ENCODE peak calls at places on chromosome 18, in eight cellular contexts. One of them, this sample, is unnamed.

GRCh38 chr18:59268722-59269562 is 4.3 kb downstream of the RAX start:
- DNase-seq in NCI-H524: no peak
- DNase-seq in Kasumi-1: no peak
- DNase-seq in progenitor cell of endocrine pancreas: peak
- DNase-seq in NCI-H1105 treated with DMSO at 0.1 percent for 48 hours: peak
- DNase-seq in T-helper 1 cell: no peak
- DNase-seq in NCI-H510A treated with DMSO at 0.1 percent for 48 hours: peak
- DNase-seq in A673: peak
- DNase-seq in this sample: peak

GRCh38 chr18:3103576-3103975 is 90.6 kb upstream of the LPIN2 start:
- DNase-seq in NCI-H524: peak
- DNase-seq in A673: peak
- DNase-seq in T-helper 1 cell: no peak
- DNase-seq in progenitor cell of endocrine pancreas: no peak
- DNase-seq in NCI-H510A treated with DMSO at 0.1 percent for 48 hours: no peak
- DNase-seq in NCI-H1105 treated with DMSO at 0.1 percent for 48 hours: no peak
- DNase-seq in Kasumi-1: no peak
- DNase-seq in this sample: peak

GRCh38 chr18:14927701-14928100 is 179.7 kb downstream of the ANKRD30B start:
- DNase-seq in NCI-H510A treated with DMSO at 0.1 percent for 48 hours: no peak
- DNase-seq in Kasumi-1: no peak
- DNase-seq in NCI-H1105 treated with DMSO at 0.1 percent for 48 hours: no peak
- DNase-seq in NCI-H524: no peak
- DNase-seq in progenitor cell of endocrine pancreas: no peak
- DNase-seq in T-helper 1 cell: no peak
- DNase-seq in A673: no peak
- DNase-seq in this sample: no peak

GRCh38 chr18:62425465-62426190 is 97.2 kb upstream of the ZCCHC2 start:
- DNase-seq in NCI-H510A treated with DMSO at 0.1 percent for 48 hours: peak
- DNase-seq in Kasumi-1: peak
- DNase-seq in NCI-H524: peak
- DNase-seq in NCI-H1105 treated with DMSO at 0.1 percent for 48 hours: peak
- DNase-seq in progenitor cell of endocrine pancreas: peak
- DNase-seq in A673: peak
- DNase-seq in T-helper 1 cell: no peak
- DNase-seq in this sample: peak

GRCh38 chr18:2903006-2903405 is 56.2 kb downstream of the EMILIN2 start:
- DNase-seq in NCI-H510A treated with DMSO at 0.1 percent for 48 hours: no peak
- DNase-seq in progenitor cell of endocrine pancreas: no peak
- DNase-seq in A673: peak
- DNase-seq in NCI-H524: no peak
- DNase-seq in T-helper 1 cell: no peak
- DNase-seq in Kasumi-1: peak
- DNase-seq in NCI-H1105 treated with DMSO at 0.1 percent for 48 hours: no peak
- DNase-seq in this sample: no peak

GRCh38 chr18:23668731-23669130 is 6.0 kb upstream of the ANKRD29 start:
- DNase-seq in A673: peak
- DNase-seq in NCI-H524: no peak
- DNase-seq in Kasumi-1: no peak
- DNase-seq in progenitor cell of endocrine pancreas: no peak
- DNase-seq in NCI-H510A treated with DMSO at 0.1 percent for 48 hours: no peak
- DNase-seq in T-helper 1 cell: no peak
- DNase-seq in NCI-H1105 treated with DMSO at 0.1 percent for 48 hours: no peak
- DNase-seq in this sample: no peak

GRCh38 chr18:10095356-10095755 is 181.5 kb downstream of the VAPA start:
- DNase-seq in progenitor cell of endocrine pancreas: no peak
- DNase-seq in NCI-H524: no peak
- DNase-seq in Kasumi-1: no peak
- DNase-seq in A673: no peak
- DNase-seq in NCI-H510A treated with DMSO at 0.1 percent for 48 hours: no peak
- DNase-seq in NCI-H1105 treated with DMSO at 0.1 percent for 48 hours: no peak
- DNase-seq in T-helper 1 cell: no peak
- DNase-seq in this sample: no peak

GRCh38 chr18:37779220-37779619 is 213.6 kb upstream of the CELF4 start:
- DNase-seq in T-helper 1 cell: no peak
- DNase-seq in NCI-H1105 treated with DMSO at 0.1 percent for 48 hours: no peak
- DNase-seq in NCI-H524: peak
- DNase-seq in A673: no peak
- DNase-seq in Kasumi-1: no peak
- DNase-seq in progenitor cell of endocrine pancreas: no peak
- DNase-seq in NCI-H510A treated with DMSO at 0.1 percent for 48 hours: no peak
- DNase-seq in this sample: peak

GRCh38 chr18:23981369-23981768 is 33.2 kb upstream of the TTC39C start:
- DNase-seq in A673: no peak
- DNase-seq in Kasumi-1: no peak
- DNase-seq in NCI-H1105 treated with DMSO at 0.1 percent for 48 hours: no peak
- DNase-seq in T-helper 1 cell: no peak
- DNase-seq in NCI-H524: peak
- DNase-seq in NCI-H510A treated with DMSO at 0.1 percent for 48 hours: peak
- DNase-seq in progenitor cell of endocrine pancreas: no peak
- DNase-seq in this sample: peak

GRCh38 chr18:78992041-78992735 is 12.6 kb downstream of the SALL3 start:
- DNase-seq in T-helper 1 cell: no peak
- DNase-seq in NCI-H1105 treated with DMSO at 0.1 percent for 48 hours: no peak
- DNase-seq in Kasumi-1: no peak
- DNase-seq in A673: no peak
- DNase-seq in NCI-H510A treated with DMSO at 0.1 percent for 48 hours: no peak
- DNase-seq in progenitor cell of endocrine pancreas: no peak
- DNase-seq in NCI-H524: no peak
- DNase-seq in this sample: no peak

GRCh38 chr18:12293831-12294230 is 14.2 kb upstream of the TUBB6 start:
- DNase-seq in Kasumi-1: no peak
- DNase-seq in T-helper 1 cell: no peak
- DNase-seq in progenitor cell of endocrine pancreas: no peak
- DNase-seq in NCI-H524: no peak
- DNase-seq in NCI-H1105 treated with DMSO at 0.1 percent for 48 hours: no peak
- DNase-seq in A673: no peak
- DNase-seq in NCI-H510A treated with DMSO at 0.1 percent for 48 hours: no peak
- DNase-seq in this sample: no peak

GRCh38 chr18:9531791-9532410 is 56.6 kb downstream of the RALBP1 start:
- DNase-seq in T-helper 1 cell: no peak
- DNase-seq in A673: no peak
- DNase-seq in NCI-H510A treated with DMSO at 0.1 percent for 48 hours: no peak
- DNase-seq in NCI-H524: no peak
- DNase-seq in progenitor cell of endocrine pancreas: no peak
- DNase-seq in NCI-H1105 treated with DMSO at 0.1 percent for 48 hours: no peak
- DNase-seq in Kasumi-1: no peak
- DNase-seq in this sample: no peak

GRCh38 chr18:3995476-3996102 is 459.5 kb downstream of the DLGAP1 start:
- DNase-seq in NCI-H510A treated with DMSO at 0.1 percent for 48 hours: peak
- DNase-seq in T-helper 1 cell: no peak
- DNase-seq in NCI-H1105 treated with DMSO at 0.1 percent for 48 hours: peak
- DNase-seq in progenitor cell of endocrine pancreas: peak
- DNase-seq in A673: peak
- DNase-seq in Kasumi-1: peak
- DNase-seq in NCI-H524: peak
- DNase-seq in this sample: peak

GRCh38 chr18:59232309-59233016 is 12.5 kb downstream of the GRP start:
- DNase-seq in NCI-H510A treated with DMSO at 0.1 percent for 48 hours: peak
- DNase-seq in A673: peak
- DNase-seq in T-helper 1 cell: no peak
- DNase-seq in NCI-H1105 treated with DMSO at 0.1 percent for 48 hours: no peak
- DNase-seq in Kasumi-1: no peak
- DNase-seq in NCI-H524: no peak
- DNase-seq in progenitor cell of endocrine pancreas: no peak
- DNase-seq in this sample: peak